ENCODE peak calls at places on chromosomes 11 and 22, in eight cellular contexts. G is HuH-7, T is HEK293T, V is H9, L is upper lobe of left lung, K is NCI-H774, W is NCI-H1092, M is A549. P is an unnamed sample.

GRCh38 chr22:35452351-35452781 is 52.4 kb downstream of the MCM5 start:
- DNase-seq in L (peak), K (no peak), T (no peak), W (no peak), G (no peak), M (no peak), V (no peak), P (no peak)

GRCh38 chr11:111414267-111414931 is 35.3 kb upstream of the POU2AF1 start:
- DNase-seq in K (no peak), M (no peak), V (no peak), L (no peak), T (no peak), G (no peak), W (no peak), P (no peak)

GRCh38 chr11:106399075-106399500 is 321.6 kb downstream of the AASDHPPT start:
- DNase-seq in V (no peak), M (peak), W (no peak), K (no peak), G (no peak), T (no peak), L (no peak), P (peak)

GRCh38 chr11:129766858-129767604 is 48.6 kb upstream of the TMEM45B start:
- DNase-seq in G (peak), V (peak), K (no peak), T (peak), L (peak), W (no peak), M (peak), P (no peak)

GRCh38 chr22:37659066-37659896 is 758 bp downstream of the PDXP start:
- DNase-seq in V (no peak), G (peak), T (no peak), M (no peak), W (no peak), L (no peak), K (no peak), P (no peak)

GRCh38 chr11:84316866-84317560 is 1030.8 kb upstream of the CCDC90B start:
- DNase-seq in K (no peak), V (no peak), T (no peak), W (no peak), L (no peak), M (no peak), G (peak), P (peak)

GRCh38 chr11:57772562-57772961 is 11.0 kb downstream of the CTNND1 start:
- DNase-seq in G (no peak), V (no peak), W (no peak), K (no peak), M (no peak), L (no peak), T (no peak), P (no peak)

GRCh38 chr22:17368727-17369552 is at the start of gene CECR2:
- DNase-seq in M (peak), L (peak), W (peak), T (peak), G (peak), V (peak), K (peak), P (peak)

GRCh38 chr11:17384002-17384511 is 4.4 kb downstream of the KCNJ11 start:
- DNase-seq in T (peak), W (peak), V (peak), M (peak), G (peak), L (peak), K (peak), P (peak)

GRCh38 chr22:36587289-36588154 is 58.6 kb upstream of the EIF3D start:
- DNase-seq in G (no peak), M (no peak), V (no peak), W (no peak), L (no peak), K (no peak), T (no peak), P (no peak)

GRCh38 chr22:37235897-37236607 is 8.0 kb downstream of the RAC2 start:
- DNase-seq in G (no peak), V (no peak), W (no peak), M (no peak), K (no peak), L (no peak), T (no peak), P (no peak)

GRCh38 chr22:29359469-29359868 is 28.9 kb downstream of the AP1B1 start:
- DNase-seq in L (no peak), W (no peak), K (no peak), G (peak), T (peak), V (peak), M (peak), P (peak)

GRCh38 chr11:86548278-86548917 is 124.0 kb downstream of the ME3 start:
- DNase-seq in V (no peak), T (no peak), W (no peak), K (no peak), M (no peak), G (no peak), L (no peak), P (no peak)

GRCh38 chr11:19181673-19182261 is 20.0 kb downstream of the CSRP3 start:
- DNase-seq in W (no peak), K (no peak), T (no peak), M (no peak), G (no peak), V (no peak), L (no peak), P (no peak)

GRCh38 chr22:43504068-43504467 is 92.3 kb downstream of the MPPED1 start:
- DNase-seq in L (no peak), K (no peak), T (no peak), M (no peak), G (no peak), V (no peak), W (no peak), P (no peak)

GRCh38 chr11:70521475-70522260 is 123.3 kb downstream of the CTTN start:
- DNase-seq in W (no peak), G (no peak), K (no peak), T (no peak), L (no peak), M (no peak), V (no peak), P (no peak)

P was measured in NCI-H446 treated with DMSO at 0.1 percent for 48 hours.